ENCODE peak calls at places on chromosomes 3 and 15, in seven cellular contexts. O, D, Z, E, L, W and F are unnamed samples.

GRCh38 chr3:175898194-175898593 is 1039.1 kb downstream of the NAALADL2 start:
- DNase-seq in O (no peak), D (no peak), Z (no peak), E (no peak), L (peak; percentile 33), W (no peak), F (no peak)

GRCh38 chr3:102400142-102400541 is 34.7 kb upstream of the ZPLD1 start:
- DNase-seq in O (no peak), D (no peak), Z (no peak), E (peak; percentile 67), L (peak; percentile 1), W (no peak), F (no peak)

GRCh38 chr15:98743177-98743576 is 94.8 kb downstream of the IGF1R start:
- DNase-seq in O (no peak), D (peak; percentile 26), Z (no peak), E (no peak), L (no peak), W (no peak), F (no peak)

GRCh38 chr15:25777047-25777446 is 86.1 kb downstream of the ATP10A start:
- DNase-seq in O (no peak), D (no peak), Z (no peak), E (no peak), L (no peak), W (no peak), F (no peak)

GRCh38 chr3:15342252-15342651 is 9.9 kb upstream of the SH3BP5 start:
- DNase-seq in O (no peak), D (no peak), Z (no peak), E (no peak), L (no peak), W (no peak), F (no peak)

GRCh38 chr3:52153389-52154096 is 680 bp downstream of the POC1A start:
- DNase-seq in O (no peak), D (peak; percentile 40), Z (no peak), E (no peak), L (peak; percentile 30), W (peak; percentile 26), F (no peak)

GRCh38 chr3:5217824-5218595 is 30.5 kb downstream of the EDEM1 start:
- DNase-seq in O (no peak), D (no peak), Z (no peak), E (peak; percentile 38), L (peak; percentile 67), W (no peak), F (no peak)

GRCh38 chr15:100247228-100248225 is 94.2 kb downstream of the ADAMTS17 start:
- DNase-seq in O (no peak), D (no peak), Z (no peak), E (no peak), L (no peak), W (peak; percentile 31), F (no peak)

GRCh38 chr3:14238356-14238755 is 59.7 kb downstream of the LSM3 start:
- DNase-seq in O (no peak), D (no peak), Z (no peak), E (no peak), L (no peak), W (no peak), F (no peak)

GRCh38 chr3:132749786-132750185 is 27.6 kb upstream of the NPHP3 start:
- DNase-seq in O (no peak), D (no peak), Z (no peak), E (no peak), L (peak; percentile 24), W (no peak), F (no peak)

GRCh38 chr3:100358413-100358812 is 23.9 kb downstream of the NIT2 start:
- DNase-seq in O (no peak), D (no peak), Z (no peak), E (no peak), L (no peak), W (no peak), F (no peak)

GRCh38 chr3:156598413-156598812 is 43.5 kb upstream of the SSR3 start:
- DNase-seq in O (no peak), D (no peak), Z (no peak), E (no peak), L (no peak), W (no peak), F (no peak)

GRCh38 chr15:31489801-31490646 is 163.4 kb downstream of the KLF13 start:
- DNase-seq in O (peak; percentile 60), D (peak; percentile 72), Z (no peak), E (peak; percentile 49), L (peak; percentile 63), W (peak; percentile 49), F (no peak)

GRCh38 chr15:96181873-96182301 is 148.6 kb upstream of the NR2F2 start:
- DNase-seq in O (no peak), D (peak; percentile 64), Z (no peak), E (peak; percentile 44), L (peak; percentile 97), W (peak; percentile 64), F (peak; percentile 25)

GRCh38 chr3:24678441-24678865 is 183.8 kb upstream of the THRB start:
- DNase-seq in O (no peak), D (peak; percentile 94), Z (no peak), E (peak; percentile 96), L (peak; percentile 98), W (no peak), F (no peak)

GRCh38 chr3:11944052-11944673 is 60.0 kb upstream of the SYN2 start:
- DNase-seq in O (peak; percentile 28), D (peak; percentile 60), Z (peak; percentile 31), E (peak; percentile 6), L (peak; percentile 9), W (no peak), F (no peak)

GRCh38 chr3:123375014-123375940 is 73.6 kb downstream of the ADCY5 start:
- DNase-seq in O (no peak), D (no peak), Z (no peak), E (no peak), L (no peak), W (no peak), F (no peak)

GRCh38 chr15:95897651-95898050 is 432.8 kb upstream of the NR2F2 start:
- DNase-seq in O (no peak), D (no peak), Z (no peak), E (no peak), L (no peak), W (no peak), F (no peak)

GRCh38 chr3:63654931-63655330 is 2.5 kb downstream of the SNTN start:
- DNase-seq in O (no peak), D (no peak), Z (no peak), E (peak; percentile 5), L (peak; percentile 26), W (no peak), F (no peak)

GRCh38 chr15:48084759-48085420 is 35.9 kb upstream of the SLC24A5 start:
- DNase-seq in O (no peak), D (peak; percentile 49), Z (peak; percentile 23), E (peak; percentile 59), L (no peak), W (no peak), F (no peak)

GRCh38 chr3:108126348-108126747 is 35.5 kb upstream of the CD47 start:
- DNase-seq in O (no peak), D (no peak), Z (no peak), E (no peak), L (no peak), W (no peak), F (no peak)

GRCh38 chr3:179020112-179020511 is 51.5 kb downstream of the ZMAT3 start:
- DNase-seq in O (no peak), D (no peak), Z (no peak), E (no peak), L (no peak), W (no peak), F (no peak)

GRCh38 chr3:117719316-117719926 is 1009.8 kb downstream of the TUSC7 start:
- DNase-seq in O (no peak), D (peak; percentile 29), Z (no peak), E (peak; percentile 46), L (peak; percentile 31), W (no peak), F (no peak)

DNA sequence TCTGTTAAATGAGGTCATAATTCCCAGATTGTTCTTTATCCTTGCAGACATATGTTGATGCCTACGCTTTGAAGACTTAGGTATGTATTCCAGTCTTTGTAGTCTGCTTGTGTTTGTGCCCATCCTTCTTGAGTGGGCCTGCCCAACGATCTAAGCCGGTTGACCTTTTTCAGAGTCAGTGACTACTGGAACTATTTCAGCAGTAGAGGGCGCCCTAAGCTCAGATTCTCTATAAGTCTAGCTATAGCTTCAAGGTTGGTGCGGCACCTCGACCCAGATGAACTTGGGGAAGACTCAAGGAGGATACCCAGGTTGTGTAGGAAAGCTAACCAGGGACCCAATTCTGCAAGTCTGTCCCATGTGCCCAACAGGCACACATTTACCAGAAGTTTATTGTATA is 228.8 kb upstream of the PPP2R3A start:
- DNase-seq in O (no peak), D (peak; percentile 66), Z (peak; percentile 39), E (no peak), L (peak; percentile 17), W (no peak), F (no peak)
- TF ChIP-seq CTCF in O (no peak), D (peak; percentile 21), Z (peak; percentile 37), E (no peak), L (peak; percentile 44), W (no peak), F (no peak)

DNA sequence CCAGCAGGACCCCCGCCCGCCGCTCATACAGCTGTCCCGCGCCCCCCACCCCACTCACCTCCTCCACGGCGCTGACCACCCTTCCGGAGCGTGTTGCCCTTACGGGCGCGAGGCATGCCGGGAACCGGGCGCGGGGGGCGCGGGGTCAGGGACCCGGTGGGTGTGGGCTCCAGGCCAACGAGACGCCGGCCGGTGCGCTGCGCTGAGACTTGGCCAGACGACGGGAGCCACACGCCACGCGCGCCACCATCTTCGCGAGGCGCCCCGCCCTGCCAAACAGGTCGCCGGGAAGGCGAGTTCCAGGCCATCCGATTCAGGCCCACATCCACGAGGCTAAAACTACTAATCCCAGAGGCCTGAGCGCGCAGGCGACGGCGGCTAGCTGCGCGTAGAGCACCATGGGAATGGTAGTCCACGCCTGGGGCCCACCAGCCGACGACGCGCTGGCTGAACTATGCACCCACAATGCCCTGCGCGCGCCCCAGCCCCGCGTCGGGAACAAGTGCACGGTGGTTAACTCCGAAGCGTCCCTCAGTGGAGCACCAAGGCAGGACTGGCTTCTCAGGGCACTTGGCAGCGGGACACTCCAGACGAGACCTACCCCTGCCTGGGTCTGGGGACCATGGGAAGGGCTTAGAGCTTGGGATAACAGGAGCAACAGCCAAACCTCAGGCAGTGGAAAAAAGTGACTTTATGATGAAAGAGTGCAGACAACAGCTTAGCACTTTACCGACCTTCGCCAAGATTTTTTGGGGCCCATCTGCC is at the start of gene IFRD2:
- DNase-seq in O (peak; percentile 98), D (peak; percentile 97), Z (peak; percentile 93), E (peak; percentile 98), L (peak; percentile 97), W (peak; percentile 96), F (peak; percentile 77)
- TF ChIP-seq CTCF in O (no peak), D (no peak), Z (no peak), E (no peak), L (peak; percentile 4), W (no peak), F (no peak)

DNA sequence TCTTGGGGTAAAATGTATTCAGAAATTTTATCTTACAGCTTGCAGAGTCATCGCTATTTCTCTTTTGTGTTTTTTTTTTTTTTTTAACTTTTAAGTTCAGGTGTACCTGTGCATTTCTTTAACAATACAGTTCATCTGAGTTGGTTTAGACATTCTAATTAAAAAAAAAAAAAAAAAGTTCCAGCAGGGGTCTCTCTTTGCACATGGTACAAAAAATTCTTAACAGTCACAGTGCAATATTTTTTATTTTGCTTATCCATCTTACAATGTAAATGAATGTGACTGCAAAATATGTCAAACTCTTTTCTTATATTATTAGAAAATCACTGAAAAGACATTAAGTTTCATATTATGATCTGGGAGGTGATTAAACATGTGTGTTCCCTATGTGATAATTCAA is 47.5 kb upstream of the SLC9A9 start:
- DNase-seq in O (no peak), D (peak; percentile 26), Z (no peak), E (peak; percentile 23), L (no peak), W (no peak), F (no peak)
- TF ChIP-seq CTCF in O (no peak), D (no peak), Z (peak; percentile 13), E (peak; percentile 16), L (peak; percentile 37), W (no peak), F (no peak)

GRCh38 chr3:189195302-189195701 is 23.5 kb downstream of the TPRG1 start:
- DNase-seq in O (no peak), D (peak; percentile 4), Z (no peak), E (no peak), L (no peak), W (no peak), F (no peak)
- TF ChIP-seq CTCF in O (no peak), D (no peak), Z (no peak), E (peak; percentile 28), L (no peak), W (no peak), F (no peak)